ENCODE peak calls at places on chromosomes 5 and 9, in nine cellular contexts. T, D, B, C, S, L, O, H and M are unnamed samples. For H3K9me3, the result is how much of the 10 kb centered on the place peaks cover.

GRCh38 chr9:22337261-22337660 is 109.4 kb upstream of the DMRTA1 start:
- DNase-seq in T (no peak), D (no peak), B (no peak), C (no peak), S (no peak), L (no peak), O (no peak), H (no peak), M (no peak)

GRCh38 chr5:43555895-43556606 is 826 bp downstream of the PAIP1 start:
- DNase-seq in T (peak), D (peak), B (no peak), C (peak), S (peak), L (peak), O (peak), H (peak), M (peak)

GRCh38 chr5:56314536-56314935 is 81.4 kb upstream of the ANKRD55 start:
- DNase-seq in T (no peak), D (peak), B (no peak), C (no peak), S (no peak), L (no peak), O (peak), H (no peak), M (no peak)

GRCh38 chr5:145936401-145937131 is at the start of gene SH3RF2:
- DNase-seq in T (no peak), D (peak), B (peak), C (peak), S (peak), L (peak), O (peak), H (peak), M (no peak)

GRCh38 chr9:92947268-92948031 is at the start of gene FGD3:
- DNase-seq in T (peak), D (peak), B (no peak), C (no peak), S (no peak), L (no peak), O (peak), H (no peak), M (peak)

GRCh38 chr5:31706186-31706585 is 67.3 kb downstream of the PDZD2 start:
- DNase-seq in T (no peak), D (no peak), B (no peak), C (no peak), S (no peak), L (no peak), O (no peak), H (no peak), M (no peak)

GRCh38 chr9:79701651-79702050 is 129.9 kb downstream of the TLE4 start:
- DNase-seq in T (no peak), D (no peak), B (no peak), C (no peak), S (peak), L (no peak), O (no peak), H (no peak), M (no peak)

GRCh38 chr5:56440871-56441740 is 208.0 kb upstream of the ANKRD55 start:
- DNase-seq in T (no peak), D (peak), B (peak), C (peak), S (peak), L (no peak), O (no peak), H (no peak), M (no peak)

GRCh38 chr5:126615286-126615685 is 14.5 kb downstream of the PHAX start:
- DNase-seq in T (no peak), D (no peak), B (no peak), C (no peak), S (no peak), L (no peak), O (no peak), H (no peak), M (no peak)

GRCh38 chr5:40033411-40033810 is 608.6 kb upstream of the DAB2 start:
- DNase-seq in T (no peak), D (no peak), B (no peak), C (no peak), S (peak), L (no peak), O (no peak), H (no peak), M (no peak)

GRCh38 chr5:66829826-66830225 is 233.6 kb downstream of the MAST4 start:
- DNase-seq in T (no peak), D (no peak), B (no peak), C (peak), S (no peak), L (no peak), O (peak), H (no peak), M (no peak)

GRCh38 chr5:95892784-95893354 is 68.8 kb downstream of the ELL2 start:
- DNase-seq in T (no peak), D (peak), B (no peak), C (no peak), S (peak), L (no peak), O (peak), H (no peak), M (peak)

GRCh38 chr9:16031971-16032370 is 479.1 kb downstream of the CCDC171 start:
- DNase-seq in T (no peak), D (no peak), B (no peak), C (no peak), S (no peak), L (no peak), O (no peak), H (no peak), M (no peak)

GRCh38 chr9:127975376-127976315 is 5.1 kb downstream of the EEIG1 start:
- DNase-seq in T (no peak), D (no peak), B (no peak), C (no peak), S (peak), L (peak), O (no peak), H (no peak), M (no peak)

GRCh38 chr9:87567047-87567446 is 69.4 kb downstream of the DAPK1 start:
- DNase-seq in T (no peak), D (no peak), B (no peak), C (no peak), S (no peak), L (no peak), O (no peak), H (no peak), M (peak)

GRCh38 chr9:94761506-94761905 is 35.0 kb downstream of the AOPEP start:
- DNase-seq in T (no peak), D (no peak), B (no peak), C (peak), S (no peak), L (no peak), O (no peak), H (no peak), M (no peak)

GRCh38 chr5:14258840-14259239 is 115.7 kb downstream of the TRIO start:
- DNase-seq in T (no peak), D (no peak), B (no peak), C (no peak), S (no peak), L (no peak), O (peak), H (no peak), M (no peak)

GRCh38 chr5:5721881-5722280 is 299.4 kb downstream of the ICE1 start:
- DNase-seq in T (no peak), D (no peak), B (no peak), C (no peak), S (no peak), L (no peak), O (no peak), H (no peak), M (no peak)

GRCh38 chr5:133977161-133977787 is 8.8 kb upstream of the C5orf15 start:
- DNase-seq in T (no peak), D (no peak), B (no peak), C (peak), S (no peak), L (no peak), O (no peak), H (no peak), M (no peak)

GRCh38 chr5:62473209-62473608 is 60.6 kb downstream of the IPO11 start:
- DNase-seq in T (no peak), D (no peak), B (no peak), C (peak), S (no peak), L (no peak), O (no peak), H (no peak), M (no peak)

GRCh38 chr5:39197556-39197955 is 21.8 kb downstream of the FYB1 start:
- DNase-seq in T (peak), D (peak), B (no peak), C (no peak), S (no peak), L (no peak), O (no peak), H (no peak), M (no peak)

GRCh38 chr5:108003178-108003577 is 332.4 kb upstream of the EFNA5 start:
- DNase-seq in T (no peak), D (no peak), B (peak), C (peak), S (no peak), L (no peak), O (no peak), H (no peak), M (no peak)

GRCh38 chr5:53418409-53418808 is 62.0 kb upstream of the FST start:
- DNase-seq in T (no peak), D (no peak), B (no peak), C (peak), S (no peak), L (no peak), O (peak), H (no peak), M (no peak)

GRCh38 chr5:25649628-25650265 is 1005.0 kb upstream of the CDH10 start:
- DNase-seq in T (no peak), D (no peak), B (no peak), C (no peak), S (no peak), L (no peak), O (no peak), H (no peak), M (no peak)

GRCh38 chr9:84154320-84154719 is 173.7 kb downstream of the RMI1 start:
- DNase-seq in T (no peak), D (no peak), B (no peak), C (peak), S (no peak), L (no peak), O (no peak), H (no peak), M (no peak)

GRCh38 chr9:110320651-110321050 is 17.0 kb downstream of the TXNDC8 start:
- DNase-seq in T (no peak), D (no peak), B (no peak), C (peak), S (no peak), L (no peak), O (no peak), H (no peak), M (no peak)

GRCh38 chr5:167643616-167644015 is 647.8 kb upstream of the WWC1 start:
- DNase-seq in T (no peak), D (no peak), B (no peak), C (no peak), S (no peak), L (no peak), O (no peak), H (no peak), M (no peak)

GRCh38 chr5:136840601-136841000 is 475.3 kb upstream of the TRPC7 start:
- DNase-seq in T (no peak), D (no peak), B (no peak), C (no peak), S (no peak), L (no peak), O (no peak), H (no peak), M (no peak)

GRCh38 chr5:120678279-120678678 is 214.2 kb downstream of the PRR16 start:
- DNase-seq in T (no peak), D (no peak), B (peak), C (peak), S (no peak), L (no peak), O (no peak), H (no peak), M (no peak)

GRCh38 chr9:129486496-129487306 is 134.2 kb downstream of the C9orf50 start:
- DNase-seq in T (no peak), D (no peak), B (no peak), C (peak), S (no peak), L (peak), O (peak), H (no peak), M (peak)

GRCh38 chr5:148179234-148179824 is 11.0 kb downstream of the SPINK14 start:
- DNase-seq in T (no peak), D (no peak), B (peak), C (peak), S (no peak), L (no peak), O (peak), H (no peak), M (no peak)

GRCh38 chr5:4215143-4215542 is 619.5 kb downstream of the IRX1 start:
- DNase-seq in T (no peak), D (no peak), B (no peak), C (no peak), S (no peak), L (no peak), O (no peak), H (no peak), M (no peak)
- H3K9me3 ChIP-seq in T (under half), D (under half), B (under half), C (under half), S (under half), L (under half), O (under half), H (under half), M (under half)

DNA sequence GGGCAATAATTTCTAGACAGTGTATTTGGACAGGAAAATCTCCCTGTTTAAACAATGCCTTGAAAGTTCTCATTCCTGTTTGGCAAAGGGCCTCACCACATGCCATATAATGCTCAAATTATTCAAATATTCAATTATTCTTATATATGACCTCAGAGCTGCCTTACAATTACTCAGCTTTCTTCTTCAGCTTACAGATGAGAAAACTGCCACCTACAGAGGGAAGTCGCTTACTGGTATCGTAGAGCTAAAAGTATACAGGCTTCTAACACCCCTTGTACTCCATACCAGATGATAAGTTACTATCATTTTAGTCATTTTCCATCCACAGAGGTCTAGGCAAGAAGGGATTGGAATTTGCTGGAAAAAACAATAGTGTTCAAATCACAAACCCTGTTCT is 830.3 kb downstream of the BRINP1 start:
- DNase-seq in T (no peak), D (no peak), B (no peak), C (no peak), S (no peak), L (no peak), O (no peak), H (no peak), M (no peak)
- H3K9me3 ChIP-seq in T (under half), D (under half), B (under half), C (under half), S (under half), L (under half), O (under half), H (under half), M (under half)

DNA sequence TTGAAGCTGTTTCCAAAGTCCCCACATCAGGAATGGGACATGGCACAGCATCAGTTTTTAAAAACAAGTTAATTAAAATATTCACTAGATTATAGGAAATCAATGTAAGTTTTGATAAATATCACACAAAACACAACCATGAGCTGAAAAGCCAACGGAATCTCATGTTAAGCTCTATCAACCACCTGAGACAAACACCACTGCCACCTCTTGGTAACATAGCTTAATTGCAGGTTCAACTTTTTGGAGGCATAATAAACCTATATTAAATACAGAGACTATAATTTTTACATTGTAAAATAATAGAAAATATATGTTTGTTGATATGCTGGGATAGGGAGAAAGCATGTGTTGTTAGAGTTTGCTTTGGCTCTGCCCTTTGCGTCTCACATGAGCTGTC is 126.1 kb downstream of the SV2C start:
- DNase-seq in T (no peak), D (no peak), B (no peak), C (no peak), S (no peak), L (no peak), O (no peak), H (no peak), M (no peak)
- H3K9me3 ChIP-seq in T (under half), D (under half), B (under half), C (under half), S (under half), L (under half), O (under half), H (under half), M (under half)

GRCh38 chr9:135919318-135919717 is 12.0 kb upstream of the CAMSAP1 start:
- DNase-seq in T (no peak), D (no peak), B (no peak), C (no peak), S (no peak), L (peak), O (no peak), H (no peak), M (no peak)

GRCh38 chr9:135920256-135920930 is 13.0 kb upstream of the CAMSAP1 start:
- DNase-seq in T (peak), D (no peak), B (no peak), C (no peak), S (no peak), L (peak), O (no peak), H (peak), M (no peak)

GRCh38 chr9:135914921-135915320 is 7.6 kb upstream of the CAMSAP1 start:
- DNase-seq in T (no peak), D (no peak), B (peak), C (peak), S (no peak), L (no peak), O (no peak), H (no peak), M (no peak)

GRCh38 chr9:135920973-135921585 is 13.7 kb upstream of the CAMSAP1 start:
- DNase-seq in T (peak), D (no peak), B (no peak), C (no peak), S (no peak), L (peak), O (no peak), H (no peak), M (no peak)

GRCh38 chr9:135916998-135917397 is 9.7 kb upstream of the CAMSAP1 start:
- DNase-seq in T (no peak), D (no peak), B (no peak), C (no peak), S (no peak), L (no peak), O (no peak), H (no peak), M (no peak)
- H3K9me3 ChIP-seq in T (under half), D (half or more), B (half or more), C (under half), S (under half), L (under half), O (under half), H (under half), M (under half)

GRCh38 chr9:138082918-138083636 is 205.5 kb downstream of the CACNA1B start:
- DNase-seq in T (peak), D (no peak), B (no peak), C (no peak), S (no peak), L (no peak), O (no peak), H (no peak), M (peak)

GRCh38 chr9:138080979-138081378 is 203.4 kb downstream of the CACNA1B start:
- DNase-seq in T (no peak), D (no peak), B (no peak), C (no peak), S (no peak), L (no peak), O (no peak), H (peak), M (no peak)

GRCh38 chr9:138083873-138084272 is 206.3 kb downstream of the CACNA1B start:
- DNase-seq in T (peak), D (no peak), B (no peak), C (no peak), S (no peak), L (no peak), O (no peak), H (no peak), M (no peak)

DNA sequence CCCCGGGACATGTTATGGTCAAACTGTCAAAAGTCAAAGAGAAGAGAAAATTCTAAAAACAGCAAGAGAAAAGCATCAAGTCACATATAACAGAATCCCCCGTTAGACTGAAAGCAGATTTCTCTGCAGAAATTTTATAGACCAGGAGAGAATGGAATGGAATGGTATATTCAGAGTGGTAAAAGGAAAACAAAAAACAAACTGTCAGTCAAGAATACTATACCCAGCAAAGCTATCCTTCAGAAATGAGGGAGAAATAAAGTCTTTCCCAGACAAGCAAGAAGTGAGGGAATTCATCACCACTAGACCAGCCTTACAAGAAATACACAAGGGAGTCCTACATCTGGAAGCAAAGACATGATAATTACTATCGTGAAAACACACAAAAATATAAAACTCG is 208.0 kb downstream of the CACNA1B start:
- DNase-seq in T (no peak), D (no peak), B (no peak), C (no peak), S (no peak), L (no peak), O (no peak), H (no peak), M (no peak)
- H3K9me3 ChIP-seq in T (under half), D (under half), B (under half), C (under half), S (under half), L (under half), O (under half), H (under half), M (under half)

GRCh38 chr5:176427971-176428370 is 11.6 kb upstream of the CLTB start:
- DNase-seq in T (no peak), D (no peak), B (no peak), C (peak), S (no peak), L (no peak), O (no peak), H (no peak), M (no peak)

GRCh38 chr5:176425138-176425537 is 8.8 kb upstream of the CLTB start:
- DNase-seq in T (no peak), D (no peak), B (no peak), C (peak), S (no peak), L (no peak), O (no peak), H (no peak), M (no peak)

GRCh38 chr5:176420972-176421544 is 4.7 kb upstream of the CLTB start:
- DNase-seq in T (no peak), D (no peak), B (no peak), C (no peak), S (no peak), L (no peak), O (no peak), H (no peak), M (no peak)

GRCh38 chr5:176425791-176426190 is 9.5 kb upstream of the CLTB start:
- DNase-seq in T (no peak), D (no peak), B (no peak), C (no peak), S (no peak), L (no peak), O (no peak), H (no peak), M (no peak)

GRCh38 chr5:176424181-176424580 is 7.8 kb upstream of the CLTB start:
- DNase-seq in T (no peak), D (no peak), B (no peak), C (no peak), S (no peak), L (no peak), O (no peak), H (no peak), M (no peak)
- H3K9me3 ChIP-seq in T (under half), D (under half), B (under half), C (under half), S (under half), L (under half), O (under half), H (under half), M (under half)

GRCh38 chr5:178380541-178381074 is 148.0 kb upstream of the PHYKPL start:
- DNase-seq in T (no peak), D (no peak), B (no peak), C (no peak), S (no peak), L (no peak), O (no peak), H (peak), M (no peak)

GRCh38 chr5:178380086-178380485 is 147.5 kb upstream of the PHYKPL start:
- DNase-seq in T (no peak), D (no peak), B (no peak), C (no peak), S (no peak), L (no peak), O (no peak), H (peak), M (no peak)

GRCh38 chr5:178382689-178383276 is 150.2 kb upstream of the PHYKPL start:
- DNase-seq in T (no peak), D (no peak), B (no peak), C (no peak), S (no peak), L (no peak), O (no peak), H (peak), M (peak)

GRCh38 chr5:178381921-178382688 is 149.5 kb upstream of the PHYKPL start:
- DNase-seq in T (no peak), D (no peak), B (no peak), C (no peak), S (no peak), L (no peak), O (no peak), H (peak), M (no peak)

DNA sequence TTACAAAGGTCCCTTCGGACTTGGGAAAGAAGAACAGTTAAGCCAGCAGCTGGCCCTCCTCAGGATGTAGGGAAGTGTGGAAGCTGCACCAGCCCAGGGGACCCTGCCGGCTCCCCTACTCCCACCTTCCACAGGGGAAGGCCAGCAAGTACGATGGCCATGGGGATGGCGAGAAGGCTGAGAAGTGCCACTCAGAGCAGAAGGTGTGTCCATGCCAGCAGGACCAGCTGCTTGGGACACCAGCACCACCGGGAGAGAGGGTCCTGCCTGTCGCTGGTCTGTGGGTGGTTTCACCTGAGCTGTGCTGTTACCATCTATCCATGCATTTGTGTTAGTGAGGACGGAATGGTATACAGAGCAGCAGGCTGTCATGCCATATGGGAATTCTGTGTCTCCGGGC is 148.6 kb upstream of the PHYKPL start:
- DNase-seq in T (no peak), D (no peak), B (no peak), C (no peak), S (no peak), L (no peak), O (no peak), H (peak), M (no peak)
- H3K9me3 ChIP-seq in T (under half), D (under half), B (half or more), C (under half), S (under half), L (under half), O (under half), H (under half), M (under half)